ENCODE peak calls at places on chromosomes 5 and 9, in four cellular contexts. N is activated CD4-positive, alpha-beta T cell treated with anti-CD3 and anti-CD28 coated beads, Interleukin-2, amount 10 ng/mL, durations not matched to agents 7 days and 5 days; K is right cardiac atrium; U is stimulated activated CD4-positive, alpha-beta T cell treated with anti-CD3 and anti-CD28 coated beads, Interleukin-1b, Interleukin-23, amount 100 ng/mL, for 4 hours. W is an unnamed sample.

GRCh38 chr5:157241483-157241882 is 24.4 kb upstream of the CYFIP2 start:
- DNase-seq in K (no peak), U (no peak), N (no peak), W (no peak)

GRCh38 chr9:32968101-32969011 is 33.1 kb downstream of the APTX start:
- DNase-seq in U (peak), K (peak), N (peak), W (peak)

GRCh38 chr9:72982161-72982799 is 29.4 kb upstream of the ALDH1A1 start:
- DNase-seq in N (no peak), U (no peak), K (no peak), W (no peak)

GRCh38 chr5:90529939-90530677 is 724 bp upstream of the LYSMD3 start:
- DNase-seq in U (peak), K (peak), N (peak), W (peak)

GRCh38 chr9:29214162-29214520 is 1640.9 kb upstream of the C9orf72 start:
- DNase-seq in N (no peak), U (no peak), K (no peak), W (no peak)

GRCh38 chr9:137065336-137065967 is 4.9 kb downstream of the SAPCD2 start:
- DNase-seq in U (no peak), N (no peak), K (peak), W (no peak)

GRCh38 chr5:80591352-80591751 is 21.3 kb upstream of the ANKRD34B start:
- DNase-seq in U (no peak), K (no peak), N (no peak), W (no peak)

GRCh38 chr5:162719720-162720119 is 652.1 kb downstream of the GABRG2 start:
- DNase-seq in N (no peak), U (no peak), K (no peak), W (no peak)

GRCh38 chr5:98763001-98763630 is 10.3 kb upstream of the RGMB start:
- DNase-seq in U (no peak), N (no peak), K (no peak), W (no peak)

GRCh38 chr9:7266911-7267555 is 509.3 kb downstream of the KDM4C start:
- DNase-seq in N (no peak), U (no peak), K (peak), W (no peak)

GRCh38 chr5:147918899-147919298 is 12.6 kb upstream of the C5orf46 start:
- DNase-seq in U (no peak), N (no peak), K (no peak), W (no peak)

GRCh38 chr5:29800752-29801151 is 1392.7 kb upstream of the CDH6 start:
- DNase-seq in K (no peak), U (no peak), N (no peak), W (no peak)

GRCh38 chr9:107940622-107941021 is 451.1 kb upstream of the KLF4 start:
- DNase-seq in U (no peak), K (no peak), N (no peak), W (no peak)

GRCh38 chr9:26260238-26260637 is 582.0 kb upstream of the TUSC1 start:
- DNase-seq in N (no peak), K (no peak), U (no peak), W (no peak)

GRCh38 chr5:15013654-15014463 is 142.3 kb upstream of the ANKH start:
- DNase-seq in U (no peak), K (no peak), N (peak), W (no peak)

GRCh38 chr9:131330814-131331600 is 41.5 kb downstream of the PLPP7 start:
- DNase-seq in K (peak), N (no peak), U (no peak), W (no peak)

W was measured in activated T-helper 9 cell treated with anti-CD3 and anti-CD28 coated beads, Interleukin-2, amount 50 U/mL, for 16 hours.